ENCODE peak calls at places on chromosomes 7 and 10, in eight cellular contexts. D, L, S, Y, U, O, B and Q are unnamed samples.
A peak's percentile ranks its signal among the peaks of the same experiment; 100 is the strongest.

GRCh38 chr10:24206334-24206733 is 2.6 kb upstream of the KIAA1217 start:
- DNase-seq in U (no peak), L (no peak), B (no peak), O (no peak), Y (no peak), S (no peak), D (no peak), Q (no peak)

GRCh38 chr7:157397751-157398691 is 61.2 kb downstream of the DNAJB6 start:
- DNase-seq in Y (peak; percentile 36), O (no peak), L (no peak), U (no peak), B (peak; percentile 78), D (peak; percentile 65), S (no peak), Q (peak; percentile 72)

GRCh38 chr10:114631678-114632417 is 26.2 kb downstream of the ABLIM1 start:
- DNase-seq in L (no peak), D (no peak), B (peak; percentile 69), O (no peak), S (no peak), Y (no peak), U (no peak), Q (peak; percentile 55)

GRCh38 chr7:188727-189500 is 3.5 kb upstream of the FAM20C start:
- DNase-seq in Y (no peak), O (no peak), U (no peak), S (no peak), B (no peak), L (no peak), D (no peak), Q (peak; percentile 77)

GRCh38 chr7:4575254-4575653 is 106.8 kb upstream of the FOXK1 start:
- DNase-seq in D (no peak), U (no peak), O (no peak), B (no peak), Y (no peak), S (no peak), L (no peak), Q (no peak)

GRCh38 chr7:73707045-73707631 is 12.3 kb downstream of the STX1A start:
- DNase-seq in B (peak; percentile 81), O (no peak), D (peak; percentile 52), U (no peak), Y (peak; percentile 97), S (peak; percentile 31), L (no peak), Q (no peak)

GRCh38 chr10:101029520-101030309 is 1.2 kb downstream of the PDZD7 start:
- DNase-seq in U (no peak), L (no peak), S (no peak), Y (no peak), B (no peak), D (no peak), O (no peak), Q (peak; percentile 72)

GRCh38 chr10:91974960-91975359 is 51.4 kb downstream of the BTAF1 start:
- DNase-seq in B (no peak), U (no peak), S (no peak), D (peak; percentile 56), O (no peak), Y (no peak), L (no peak), Q (no peak)

GRCh38 chr7:24665564-24666294 is 91.5 kb downstream of the GSDME start:
- DNase-seq in L (peak; percentile 1), O (peak; percentile 5), B (no peak), Y (peak; percentile 53), U (peak; percentile 1), D (peak; percentile 48), S (no peak), Q (peak; percentile 37)